ENCODE peak calls at places on chromosomes 5 and 9, in ten cellular contexts. L, R, Z, K, S, I, B, Q, M and T are unnamed samples.

GRCh38 chr9:97703437-97704326 is 6.5 kb upstream of the XPA start:
- DNase-seq in S (peak), B (no peak), I (no peak), M (peak), K (no peak), R (peak), Q (peak), Z (peak), L (no peak), T (no peak)

GRCh38 chr9:89795555-89796195 is 190.9 kb downstream of the GADD45G start:
- DNase-seq in Q (no peak), I (no peak), Z (no peak), K (no peak), R (no peak), M (no peak), L (no peak), B (no peak), S (no peak), T (no peak)

GRCh38 chr9:127166651-127167524 is 44.5 kb upstream of the ANGPTL2 start:
- DNase-seq in I (no peak), S (no peak), Q (no peak), L (no peak), Z (no peak), R (peak), M (peak), K (peak), B (no peak), T (no peak)

GRCh38 chr9:77997611-77998349 is 33.8 kb downstream of the GNAQ start:
- DNase-seq in Z (no peak), R (no peak), B (no peak), M (peak), S (no peak), Q (no peak), K (peak), L (no peak), I (no peak), T (peak)

GRCh38 chr5:1748271-1748670 is 51.4 kb downstream of the MRPL36 start:
- DNase-seq in M (no peak), I (no peak), L (no peak), R (no peak), S (no peak), B (no peak), Z (no peak), K (peak), Q (no peak), T (no peak)

GRCh38 chr9:70113403-70114022 is 69.9 kb downstream of the MAMDC2 start:
- DNase-seq in R (peak), B (no peak), S (peak), L (peak), Q (no peak), Z (peak), M (peak), I (no peak), K (no peak), T (peak)

GRCh38 chr9:129889936-129890717 is 54.9 kb downstream of the USP20 start:
- DNase-seq in B (peak), S (no peak), R (no peak), K (peak), I (peak), Q (peak), L (peak), M (no peak), Z (no peak), T (no peak)

GRCh38 chr5:65041296-65042158 is 272.8 kb downstream of the CWC27 start:
- DNase-seq in I (no peak), B (no peak), L (no peak), R (no peak), K (no peak), Z (no peak), M (no peak), Q (no peak), S (peak), T (no peak)

GRCh38 chr5:67092447-67093023 is 104.1 kb downstream of the CD180 start:
- DNase-seq in K (no peak), S (peak), Q (no peak), M (peak), L (no peak), Z (no peak), R (peak), B (no peak), I (no peak), T (no peak)

GRCh38 chr9:88949425-88949824 is 41.8 kb upstream of the S1PR3 start:
- DNase-seq in S (peak), Z (no peak), Q (no peak), L (no peak), B (no peak), K (no peak), M (no peak), R (no peak), I (no peak), T (peak)

GRCh38 chr5:135210286-135211055 is 176.4 kb upstream of the PITX1 start:
- DNase-seq in I (no peak), S (peak), B (no peak), Q (no peak), R (peak), M (no peak), L (no peak), Z (no peak), K (peak), T (no peak)

GRCh38 chr5:164597293-164597900 is 1092.0 kb downstream of the MAT2B start:
- DNase-seq in Q (no peak), K (no peak), B (no peak), M (peak), R (no peak), I (no peak), S (no peak), Z (no peak), L (peak), T (peak)

GRCh38 chr9:85414399-85414798 is 327.4 kb downstream of the AGTPBP1 start:
- DNase-seq in I (no peak), M (no peak), S (no peak), L (no peak), Z (no peak), B (no peak), Q (no peak), R (no peak), K (peak), T (no peak)

GRCh38 chr9:7150153-7150890 is 392.5 kb downstream of the KDM4C start:
- DNase-seq in B (no peak), M (no peak), R (peak), L (no peak), Q (peak), Z (no peak), S (no peak), I (no peak), K (peak), T (no peak)

GRCh38 chr5:31052937-31053658 is 140.4 kb upstream of the CDH6 start:
- DNase-seq in L (no peak), R (no peak), B (no peak), I (no peak), M (no peak), K (no peak), Z (no peak), Q (no peak), S (no peak), T (no peak)

GRCh38 chr9:95379630-95380029 is 62.1 kb upstream of the FANCC start:
- DNase-seq in Z (no peak), Q (no peak), M (no peak), K (no peak), S (no peak), R (no peak), I (no peak), L (peak), B (no peak), T (no peak)

GRCh38 chr9:37953204-37953774 is 49.4 kb upstream of the SLC25A51 start:
- DNase-seq in L (no peak), M (no peak), Z (no peak), K (peak), I (no peak), Q (no peak), S (no peak), B (no peak), R (no peak), T (no peak)

GRCh38 chr5:72114629-72115028 is 7.4 kb downstream of the MAP1B start:
- DNase-seq in R (no peak), S (no peak), I (no peak), L (no peak), Q (no peak), B (no peak), Z (no peak), M (no peak), K (no peak), T (no peak)

GRCh38 chr9:75644649-75645048 is 245.8 kb upstream of the PCSK5 start:
- DNase-seq in S (no peak), L (no peak), R (no peak), B (no peak), Q (no peak), Z (no peak), M (no peak), K (no peak), I (no peak), T (no peak)

GRCh38 chr9:74742792-74743389 is 144.8 kb downstream of the TRPM6 start:
- DNase-seq in K (no peak), I (no peak), L (no peak), M (peak), R (peak), S (peak), B (no peak), Q (no peak), Z (peak), T (peak)

GRCh38 chr9:90009447-90009846 is 404.6 kb downstream of the GADD45G start:
- DNase-seq in K (peak), Z (no peak), I (no peak), S (no peak), Q (no peak), L (no peak), R (peak), B (no peak), M (no peak), T (no peak)

GRCh38 chr9:134887219-134887618 is 6.6 kb downstream of the FCN2 start:
- DNase-seq in Z (no peak), Q (no peak), B (no peak), L (no peak), S (no peak), R (no peak), M (no peak), K (no peak), I (no peak), T (no peak)

GRCh38 chr5:122129332-122129731 is at the start of gene ZNF474:
- DNase-seq in Z (no peak), R (peak), B (no peak), K (no peak), Q (peak), I (no peak), L (no peak), S (peak), M (peak), T (peak)

GRCh38 chr9:87818308-87818707 is 64.4 kb upstream of the SPATA31E1 start:
- DNase-seq in B (no peak), Z (no peak), Q (no peak), L (no peak), R (peak), S (no peak), M (no peak), K (no peak), I (no peak), T (no peak)

GRCh38 chr5:149053027-149053705 is 9.7 kb downstream of the SH3TC2 start:
- DNase-seq in B (no peak), I (no peak), R (no peak), S (peak), Q (no peak), M (peak), K (no peak), L (no peak), Z (no peak), T (no peak)

GRCh38 chr5:81749186-81749561 is 1.7 kb downstream of the SSBP2 start:
- DNase-seq in S (peak), Z (no peak), K (no peak), M (no peak), R (no peak), B (no peak), Q (no peak), I (no peak), L (no peak), T (no peak)

GRCh38 chr5:10145922-10146321 is 103.8 kb downstream of the ATPSCKMT start:
- DNase-seq in Q (no peak), L (no peak), Z (no peak), B (no peak), S (peak), K (no peak), M (peak), I (no peak), R (peak), T (no peak)

GRCh38 chr9:16213781-16214515 is 656.5 kb downstream of the BNC2 start:
- DNase-seq in R (peak), K (no peak), B (no peak), S (peak), L (no peak), I (no peak), Q (no peak), Z (no peak), M (no peak), T (no peak)

GRCh38 chr9:137310190-137311052 is 8.3 kb upstream of the NRARP start:
- DNase-seq in L (peak), M (no peak), Z (no peak), R (no peak), S (no peak), Q (no peak), K (peak), B (no peak), I (no peak), T (no peak)

GRCh38 chr5:179796877-179797608 is 3.3 kb downstream of the LTC4S start:
- DNase-seq in R (no peak), M (no peak), S (no peak), I (no peak), L (no peak), Q (no peak), Z (no peak), K (peak), B (no peak), T (no peak)

GRCh38 chr5:93915142-93915553 is 173.7 kb upstream of the POU5F2 start:
- DNase-seq in Q (no peak), K (no peak), R (peak), L (no peak), B (no peak), Z (peak), M (peak), I (no peak), S (peak), T (no peak)

GRCh38 chr5:31186672-31187267 is 6.7 kb upstream of the CDH6 start:
- DNase-seq in M (peak), R (peak), I (no peak), Q (peak), S (peak), K (no peak), B (no peak), Z (peak), L (no peak), T (no peak)

GRCh38 chr5:68962632-68963484 is 131.0 kb upstream of the SLC30A5 start:
- DNase-seq in L (peak), B (no peak), S (peak), R (peak), M (peak), Z (peak), I (no peak), K (no peak), Q (no peak), T (peak)

GRCh38 chr5:171569065-171569712 is 149.7 kb downstream of the FGF18 start:
- DNase-seq in M (no peak), S (no peak), B (no peak), K (no peak), I (no peak), Z (no peak), R (no peak), L (no peak), Q (no peak), T (no peak)

GRCh38 chr5:91956738-91957137 is 573.6 kb upstream of the ARRDC3 start:
- DNase-seq in L (no peak), K (no peak), S (no peak), Z (no peak), B (no peak), I (no peak), M (no peak), R (no peak), Q (no peak), T (no peak)